ENCODE peak calls at places on chromosomes 13 and 19, in eight cellular contexts. Q, M, G, A, K, V, O and S are unnamed samples.

GRCh38 chr13:20609145-20609544 is 42.2 kb downstream of the IFT88 start:
- DNase-seq in Q (peak; percentile 94), M (no peak), G (no peak), A (no peak), K (peak; percentile 72), V (no peak), O (no peak), S (peak; percentile 81)

GRCh38 chr13:102049853-102050252 is 352.0 kb downstream of the FGF14 start:
- DNase-seq in Q (no peak), M (no peak), G (no peak), A (no peak), K (no peak), V (no peak), O (no peak), S (no peak)

GRCh38 chr13:51844862-51845573 is at the start of gene TMEM272:
- DNase-seq in Q (peak; percentile 11), M (peak; percentile 55), G (peak; percentile 49), A (peak; percentile 46), K (peak; percentile 60), V (peak; percentile 83), O (peak; percentile 75), S (peak; percentile 41)

GRCh38 chr19:18020212-18021067 is 12.5 kb downstream of the ARRDC2 start:
- DNase-seq in Q (peak; percentile 49), M (peak; percentile 89), G (peak; percentile 83), A (peak; percentile 86), K (peak; percentile 67), V (no peak), O (no peak), S (peak; percentile 91)

GRCh38 chr19:7759156-7759555 is 3.9 kb upstream of the CLEC4M start:
- DNase-seq in Q (no peak), M (no peak), G (no peak), A (no peak), K (no peak), V (no peak), O (no peak), S (no peak)

GRCh38 chr13:30153871-30154426 is 153.4 kb downstream of the KATNAL1 start:
- DNase-seq in Q (peak; percentile 31), M (no peak), G (no peak), A (no peak), K (peak; percentile 21), V (peak; percentile 78), O (no peak), S (no peak)

GRCh38 chr19:34181111-34181864 is 9.0 kb downstream of the LSM14A start:
- DNase-seq in Q (no peak), M (no peak), G (no peak), A (peak; percentile 17), K (no peak), V (no peak), O (no peak), S (no peak)

GRCh38 chr19:955803-956746 is 28.1 kb upstream of the WDR18 start:
- DNase-seq in Q (no peak), M (no peak), G (no peak), A (no peak), K (no peak), V (peak; percentile 54), O (no peak), S (no peak)

GRCh38 chr13:25678398-25678797 is 306.6 kb downstream of the ATP8A2 start:
- DNase-seq in Q (no peak), M (no peak), G (no peak), A (no peak), K (no peak), V (no peak), O (no peak), S (no peak)

GRCh38 chr19:42436006-42436405 is 6.7 kb downstream of the CXCL17 start:
- DNase-seq in Q (no peak), M (no peak), G (no peak), A (no peak), K (peak; percentile 69), V (no peak), O (no peak), S (no peak)

GRCh38 chr19:35973487-35973886 is 21.5 kb upstream of the SDHAF1 start:
- DNase-seq in Q (no peak), M (no peak), G (no peak), A (no peak), K (no peak), V (no peak), O (peak; percentile 16), S (no peak)

GRCh38 chr13:35388979-35389378 is 87.5 kb downstream of the MAB21L1 start:
- DNase-seq in Q (peak; percentile 3), M (no peak), G (no peak), A (no peak), K (peak; percentile 47), V (peak; percentile 26), O (peak; percentile 57), S (no peak)

GRCh38 chr19:47429140-47429793 is 9.9 kb upstream of the MEIS3 start:
- DNase-seq in Q (no peak), M (no peak), G (no peak), A (no peak), K (no peak), V (no peak), O (no peak), S (no peak)

GRCh38 chr19:49422407-49423277 is 599 bp downstream of the PTH2 start:
- DNase-seq in Q (peak; percentile 17), M (no peak), G (no peak), A (no peak), K (peak; percentile 46), V (peak; percentile 89), O (no peak), S (no peak)

GRCh38 chr13:23888658-23889597 is at the start of gene MIPEP:
- DNase-seq in Q (peak; percentile 95), M (peak; percentile 92), G (peak; percentile 90), A (peak; percentile 96), K (peak; percentile 98), V (peak; percentile 97), O (peak; percentile 93), S (peak; percentile 87)

GRCh38 chr19:14434543-14435319 is 1.6 kb downstream of the PKN1 start:
- DNase-seq in Q (peak; percentile 72), M (peak; percentile 28), G (no peak), A (peak; percentile 58), K (peak; percentile 83), V (peak; percentile 24), O (peak; percentile 46), S (peak; percentile 86)

GRCh38 chr13:50991624-50992610 is 82.3 kb downstream of the RNASEH2B start:
- DNase-seq in Q (no peak), M (no peak), G (no peak), A (no peak), K (no peak), V (no peak), O (peak; percentile 90), S (no peak)

GRCh38 chr19:2047449-2048103 is 3.5 kb downstream of the MKNK2 start:
- DNase-seq in Q (no peak), M (no peak), G (no peak), A (peak; percentile 55), K (no peak), V (no peak), O (no peak), S (peak; percentile 82)

GRCh38 chr19:42433503-42434260 is 6.5 kb upstream of the LIPE start:
- DNase-seq in Q (peak; percentile 14), M (peak; percentile 63), G (peak; percentile 39), A (peak; percentile 93), K (peak; percentile 83), V (peak; percentile 73), O (peak; percentile 92), S (no peak)

GRCh38 chr19:38867176-38867780 is 10.8 kb downstream of the RINL start:
- DNase-seq in Q (no peak), M (no peak), G (no peak), A (no peak), K (no peak), V (no peak), O (no peak), S (no peak)

GRCh38 chr13:109665781-109666249 is 120.6 kb downstream of the IRS2 start:
- DNase-seq in Q (no peak), M (no peak), G (no peak), A (no peak), K (no peak), V (no peak), O (no peak), S (no peak)

GRCh38 chr19:12825259-12826131 is 8.9 kb downstream of the RTBDN start:
- DNase-seq in Q (no peak), M (no peak), G (no peak), A (no peak), K (peak; percentile 73), V (peak; percentile 71), O (no peak), S (peak; percentile 28)

GRCh38 chr19:19111967-19112580 is 26.2 kb downstream of the TMEM161A start:
- DNase-seq in Q (no peak), M (no peak), G (no peak), A (no peak), K (no peak), V (no peak), O (no peak), S (no peak)

GRCh38 chr19:54128441-54128725 is 9.2 kb upstream of the CNOT3 start:
- DNase-seq in Q (no peak), M (no peak), G (no peak), A (no peak), K (no peak), V (no peak), O (no peak), S (no peak)

GRCh38 chr13:34469212-34469983 is 472.7 kb upstream of the NBEA start:
- DNase-seq in Q (no peak), M (no peak), G (no peak), A (peak; percentile 21), K (peak; percentile 40), V (peak; percentile 59), O (no peak), S (no peak)